ENCODE peak calls at places on chromosomes 2 and 18, in seven cellular contexts. J is H1, V is A549, X is transverse colon, L is tibial nerve, G is upper lobe of left lung, E is HepG2. W is an unnamed sample.

GRCh38 chr18:46623541-46623940 is 33.5 kb downstream of the LOXHD1 start:
- DNase-seq in J (no peak), V (no peak), X (no peak), L (no peak), G (peak; percentile 57), E (no peak), W (peak; percentile 14)

GRCh38 chr2:9640403-9641104 is 9.8 kb upstream of the YWHAQ start:
- DNase-seq in J (no peak), V (no peak), X (no peak), L (no peak), G (no peak), E (no peak), W (no peak)

GRCh38 chr2:236010920-236011685 is 157.1 kb downstream of the GBX2 start:
- DNase-seq in J (no peak), V (no peak), X (no peak), L (no peak), G (no peak), E (no peak), W (no peak)

GRCh38 chr2:70995227-70995729 is 605 bp upstream of the TEX261 start:
- DNase-seq in J (no peak), V (peak; percentile 77), X (peak; percentile 52), L (no peak), G (peak; percentile 66), E (peak; percentile 78), W (peak; percentile 23)

GRCh38 chr18:47036298-47036874 is 965 bp upstream of the ELOA2 start:
- DNase-seq in J (no peak), V (peak; percentile 29), X (no peak), L (no peak), G (no peak), E (peak; percentile 28), W (no peak)

GRCh38 chr2:27501042-27501441 is 4.4 kb downstream of the GCKR start:
- DNase-seq in J (no peak), V (no peak), X (no peak), L (no peak), G (no peak), E (no peak), W (no peak)

GRCh38 chr2:164835302-164835701 is 6.3 kb downstream of the COBLL1 start:
- DNase-seq in J (no peak), V (no peak), X (no peak), L (no peak), G (no peak), E (no peak), W (no peak)

GRCh38 chr2:238271061-238271554 is 17.3 kb downstream of the PER2 start:
- DNase-seq in J (no peak), V (no peak), X (no peak), L (no peak), G (no peak), E (no peak), W (no peak)

GRCh38 chr2:207530160-207531023 is 630 bp downstream of the CREB1 start:
- DNase-seq in J (no peak), V (peak; percentile 49), X (peak; percentile 58), L (no peak), G (peak; percentile 93), E (peak; percentile 30), W (peak; percentile 44)

GRCh38 chr2:28958689-28959088 is 22.4 kb upstream of the TOGARAM2 start:
- DNase-seq in J (no peak), V (peak; percentile 77), X (peak; percentile 32), L (no peak), G (no peak), E (peak; percentile 70), W (peak; percentile 71)

GRCh38 chr2:170271340-170271739 is 93.4 kb downstream of the MYO3B start:
- DNase-seq in J (no peak), V (no peak), X (no peak), L (no peak), G (no peak), E (no peak), W (no peak)

GRCh38 chr2:54709341-54709809 is 14.1 kb upstream of the EML6 start:
- DNase-seq in J (no peak), V (no peak), X (peak; percentile 69), L (no peak), G (no peak), E (no peak), W (no peak)

GRCh38 chr2:45821558-45822271 is 170.2 kb downstream of the PRKCE start:
- DNase-seq in J (no peak), V (peak; percentile 62), X (peak; percentile 69), L (peak; percentile 36), G (peak; percentile 50), E (peak; percentile 66), W (peak; percentile 75)

GRCh38 chr18:77061946-77062517 is 70.6 kb downstream of the MBP start:
- DNase-seq in J (no peak), V (no peak), X (no peak), L (no peak), G (no peak), E (no peak), W (no peak)

GRCh38 chr18:77065221-77065981 is 67.2 kb downstream of the MBP start:
- DNase-seq in J (no peak), V (peak; percentile 87), X (no peak), L (no peak), G (no peak), E (no peak), W (no peak)

GRCh38 chr18:77063256-77063655 is 69.3 kb downstream of the MBP start:
- DNase-seq in J (no peak), V (no peak), X (peak; percentile 69), L (no peak), G (no peak), E (no peak), W (no peak)

GRCh38 chr18:77061291-77061945 is 71.2 kb downstream of the MBP start:
- DNase-seq in J (no peak), V (no peak), X (no peak), L (no peak), G (no peak), E (no peak), W (no peak)

DNA sequence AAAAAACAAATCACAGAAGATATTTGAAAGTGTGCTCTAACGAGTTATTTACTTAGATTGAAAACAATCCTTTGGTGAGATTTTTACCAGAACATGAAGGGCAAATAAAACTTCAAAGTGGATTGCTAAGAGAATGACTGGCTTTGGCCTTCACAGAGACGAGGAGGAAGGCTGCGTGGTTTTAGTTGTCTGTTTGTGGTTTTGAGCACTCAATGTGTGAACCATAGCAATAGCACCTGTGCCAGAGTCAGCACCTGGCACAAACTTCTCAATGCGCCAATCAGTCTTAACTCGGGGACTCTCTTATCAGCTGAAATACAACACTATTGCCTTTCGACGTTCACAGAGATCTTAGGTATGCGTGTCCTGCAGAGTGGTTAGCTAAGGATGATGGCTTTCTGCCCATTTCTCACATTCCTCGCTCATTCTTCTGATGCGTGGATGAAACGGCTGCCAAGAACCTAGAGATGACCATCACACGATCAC is 70.0 kb downstream of the MBP start:
- DNase-seq in J (no peak), V (no peak), X (no peak), L (no peak), G (no peak), E (no peak), W (no peak)
- H3K27ac ChIP-seq in J (no peak overlapping the region), V (no peak overlapping the region), X (peak overlapping the region; percentile 41), L (peak overlapping the region; percentile 77), G (peak overlapping the region; percentile 79), E (no peak overlapping the region), W (no peak overlapping the region)

DNA sequence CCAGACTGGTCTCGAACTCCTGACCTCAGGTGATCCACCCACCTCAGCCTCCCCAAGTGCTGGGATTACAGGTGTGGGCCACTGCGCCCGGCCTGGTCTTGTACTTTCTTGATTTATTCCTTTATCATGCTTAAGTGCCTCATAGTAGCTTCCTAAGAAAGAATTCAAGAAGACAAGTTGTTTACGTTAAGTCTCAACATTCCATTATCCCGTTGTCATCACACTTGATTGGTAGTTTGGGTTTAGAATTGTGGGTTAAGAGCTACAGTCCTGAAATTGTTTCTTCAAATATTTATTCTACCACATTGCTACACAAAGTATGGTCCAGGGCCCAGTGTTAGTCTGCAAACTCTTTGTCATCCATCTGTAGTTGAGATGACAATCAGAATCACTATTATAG is 194.0 kb downstream of the VWC2L start:
- DNase-seq in J (peak; percentile 41), V (peak; percentile 4), X (no peak), L (no peak), G (no peak), E (no peak), W (no peak)
- H3K4me1 ChIP-seq in J (no peaks in the 10 kb centered on the region), V (no peaks in the 10 kb centered on the region), X (no peaks in the 10 kb centered on the region), L (no peaks in the 10 kb centered on the region), G (no peaks in the 10 kb centered on the region), E (no peaks in the 10 kb centered on the region), W (no peaks in the 10 kb centered on the region)

GRCh38 chr2:219402665-219403515 is 15.2 kb upstream of the DNPEP start:
- DNase-seq in J (no peak), V (peak; percentile 84), X (peak; percentile 59), L (peak; percentile 38), G (no peak), E (peak; percentile 67), W (peak; percentile 71)

GRCh38 chr2:219405451-219405850 is 12.7 kb upstream of the DES start:
- DNase-seq in J (no peak), V (no peak), X (no peak), L (no peak), G (no peak), E (no peak), W (no peak)

GRCh38 chr2:219403861-219404260 is 14.3 kb upstream of the DES start:
- DNase-seq in J (no peak), V (no peak), X (no peak), L (no peak), G (no peak), E (no peak), W (no peak)

GRCh38 chr2:219404954-219405353 is 13.2 kb upstream of the DES start:
- DNase-seq in J (no peak), V (no peak), X (no peak), L (no peak), G (no peak), E (no peak), W (no peak)

DNA sequence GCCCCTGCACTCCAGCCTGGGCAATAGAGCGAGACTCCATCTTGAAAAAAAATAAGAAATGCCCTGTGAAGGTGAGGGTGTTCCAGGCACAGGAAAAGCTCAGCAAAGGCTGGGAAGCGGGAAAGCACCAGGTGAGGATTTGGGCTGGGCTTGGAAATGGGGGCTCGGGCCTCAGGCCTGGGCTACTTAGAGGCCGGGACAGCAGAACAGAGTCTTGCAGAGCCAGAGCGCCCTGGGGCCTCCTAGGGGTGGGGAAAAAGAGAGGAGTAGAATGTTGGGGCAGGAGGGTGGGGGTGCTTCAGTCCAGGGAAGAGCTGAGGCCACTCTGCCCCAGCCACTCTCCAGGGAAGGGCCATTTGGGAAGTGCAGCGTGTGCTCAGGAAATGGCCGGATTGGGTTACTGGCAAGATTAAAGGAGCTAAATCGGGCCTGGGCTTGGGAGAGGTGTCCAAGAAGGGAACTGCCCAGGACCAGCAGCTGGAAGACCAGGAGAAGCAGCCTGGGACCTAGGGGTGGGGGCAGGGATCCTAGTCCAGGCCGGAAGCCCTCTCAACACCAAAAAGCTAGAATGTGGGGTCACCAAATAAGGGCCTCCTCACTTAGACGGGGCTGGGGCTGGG is 13.8 kb upstream of the DES start:
- DNase-seq in J (no peak), V (no peak), X (no peak), L (no peak), G (no peak), E (no peak), W (no peak)
- TF ChIP-seq EP300 in J (no peak), V (no peak), X (no peak), L (no peak), G (no peak), E (no peak), W (no peak)

DNA sequence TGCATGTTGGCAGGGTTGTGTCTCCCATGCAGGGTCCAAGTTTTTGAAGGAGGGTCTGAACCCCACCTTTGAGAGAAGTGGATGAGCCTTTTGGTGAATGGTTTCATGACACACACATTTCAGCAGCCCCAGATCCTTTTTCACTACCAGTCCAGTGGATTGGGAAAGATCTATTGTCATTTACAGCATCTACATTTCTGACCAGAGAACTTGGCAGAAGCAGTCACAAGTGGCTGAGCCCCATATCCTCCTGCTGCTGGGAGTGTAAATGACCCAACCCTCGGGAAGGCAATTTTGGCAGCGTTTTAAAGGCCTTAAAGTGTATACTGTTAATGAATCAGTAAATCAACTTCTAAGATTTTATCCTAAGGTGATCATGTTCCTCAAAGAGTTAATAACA is 174.1 kb upstream of the RASGRP3 start:
- DNase-seq in J (no peak), V (no peak), X (no peak), L (no peak), G (no peak), E (no peak), W (no peak)
- H3K27ac ChIP-seq in J (no peak overlapping the region), V (no peak overlapping the region), X (no peak overlapping the region), L (no peak overlapping the region), G (no peak overlapping the region), E (no peak overlapping the region), W (no peak overlapping the region)

W was measured in ovary.